ENCODE peak calls at places on chromosomes 16 and 17, in seven cellular contexts. Q is GM12878, I is GM23338, F is HCT116, E is K562, L is H1, B is endothelial cell of umbilical vein. K is an unnamed sample.

GRCh38 chr16:35391328-35391727 is 1931.9 kb downstream of the TP53TG3F start:
- DNase-seq in Q (no peak), I (peak), F (peak), E (no peak), L (no peak), B (peak), K (no peak)

GRCh38 chr17:4043862-4044261 is 79.6 kb upstream of the ATP2A3 start:
- DNase-seq in Q (peak), I (no peak), F (no peak), E (no peak), L (no peak), B (no peak), K (no peak)

GRCh38 chr17:41298458-41299135 is 4.1 kb downstream of the KRTAP29-1 start:
- DNase-seq in Q (no peak), I (peak), F (no peak), E (no peak), L (no peak), B (no peak), K (no peak)

GRCh38 chr17:29046440-29046839 is 3.5 kb downstream of the PIPOX start:
- DNase-seq in Q (no peak), I (no peak), F (no peak), E (no peak), L (no peak), B (no peak), K (no peak)

GRCh38 chr16:86307518-86307903 is 202.8 kb upstream of the FOXF1 start:
- DNase-seq in Q (no peak), I (no peak), F (peak), E (no peak), L (no peak), B (no peak), K (no peak)

GRCh38 chr17:18371455-18371854 is 6.1 kb upstream of the EVPLL start:
- DNase-seq in Q (peak), I (no peak), F (no peak), E (no peak), L (no peak), B (no peak), K (no peak)

GRCh38 chr16:70715113-70715711 is 29.4 kb upstream of the MTSS2 start:
- DNase-seq in Q (no peak), I (no peak), F (no peak), E (no peak), L (no peak), B (no peak), K (no peak)

GRCh38 chr17:40518401-40519088 is 17.1 kb upstream of the TNS4 start:
- DNase-seq in Q (no peak), I (peak), F (peak), E (no peak), L (no peak), B (no peak), K (no peak)

GRCh38 chr16:72887537-72887936 is 160.4 kb downstream of the ZFHX3 start:
- DNase-seq in Q (no peak), I (no peak), F (no peak), E (no peak), L (no peak), B (no peak), K (no peak)

GRCh38 chr17:65035704-65036103 is 20.8 kb downstream of the GNA13 start:
- DNase-seq in Q (no peak), I (no peak), F (no peak), E (no peak), L (no peak), B (no peak), K (no peak)

GRCh38 chr17:1959871-1960569 is 65.1 kb downstream of the RTN4RL1 start:
- DNase-seq in Q (no peak), I (no peak), F (no peak), E (no peak), L (no peak), B (no peak), K (no peak)

GRCh38 chr17:7476474-7476873 is 3.0 kb downstream of the ZBTB4 start:
- DNase-seq in Q (no peak), I (no peak), F (no peak), E (peak), L (no peak), B (peak), K (no peak)

GRCh38 chr16:31529398-31530312 is 2.0 kb downstream of the AHSP start:
- DNase-seq in Q (no peak), I (peak), F (no peak), E (peak), L (no peak), B (no peak), K (no peak)

GRCh38 chr16:12546918-12547607 is 256.6 kb downstream of the CPPED1 start:
- DNase-seq in Q (peak), I (no peak), F (no peak), E (no peak), L (no peak), B (peak), K (no peak)

GRCh38 chr17:70181866-70182265 is 12.5 kb downstream of the KCNJ2 start:
- DNase-seq in Q (no peak), I (no peak), F (no peak), E (no peak), L (no peak), B (peak), K (no peak)

GRCh38 chr16:68086860-68087268 is 1.7 kb downstream of the NFATC3 start:
- DNase-seq in Q (no peak), I (no peak), F (no peak), E (no peak), L (no peak), B (no peak), K (no peak)

GRCh38 chr17:75635610-75636202 is 2.5 kb downstream of the SMIM5 start:
- DNase-seq in Q (no peak), I (no peak), F (no peak), E (no peak), L (no peak), B (no peak), K (no peak)

GRCh38 chr16:47538472-47538871 is 77.3 kb downstream of the PHKB start:
- DNase-seq in Q (no peak), I (no peak), F (no peak), E (no peak), L (no peak), B (no peak), K (no peak)

GRCh38 chr16:87531418-87531817 is 38.6 kb upstream of the ZCCHC14 start:
- DNase-seq in Q (no peak), I (no peak), F (no peak), E (no peak), L (no peak), B (no peak), K (no peak)

GRCh38 chr17:76593338-76593737 is 7.7 kb upstream of the ST6GALNAC2 start:
- DNase-seq in Q (no peak), I (peak), F (peak), E (no peak), L (no peak), B (no peak), K (no peak)

GRCh38 chr17:32827227-32827626 is 49.7 kb downstream of the MYO1D start:
- DNase-seq in Q (peak), I (no peak), F (no peak), E (no peak), L (no peak), B (no peak), K (no peak)

GRCh38 chr17:80544655-80545498 is at the start of gene RPTOR:
- DNase-seq in Q (peak), I (peak), F (peak), E (peak), L (peak), B (peak), K (peak)

GRCh38 chr17:51611585-51611984 is 351.2 kb downstream of the UTP18 start:
- DNase-seq in Q (no peak), I (no peak), F (no peak), E (no peak), L (no peak), B (no peak), K (no peak)

GRCh38 chr16:11913425-11914079 is 2.2 kb downstream of the GSPT1 start:
- DNase-seq in Q (no peak), I (no peak), F (no peak), E (peak), L (no peak), B (peak), K (no peak)

GRCh38 chr16:1188781-1189189 is 35.9 kb downstream of the CACNA1H start:
- DNase-seq in Q (no peak), I (peak), F (no peak), E (peak), L (peak), B (peak), K (no peak)

GRCh38 chr17:63758428-63758827 is 15.0 kb downstream of the CCDC47 start:
- DNase-seq in Q (no peak), I (no peak), F (no peak), E (no peak), L (no peak), B (no peak), K (no peak)

GRCh38 chr16:86578499-86579267 is at the start of gene FOXL1:
- DNase-seq in Q (no peak), I (peak), F (no peak), E (no peak), L (no peak), B (no peak), K (no peak)

GRCh38 chr16:53089434-53090270 is 34.9 kb downstream of the CHD9 start:
- DNase-seq in Q (no peak), I (peak), F (no peak), E (no peak), L (no peak), B (peak), K (no peak)

GRCh38 chr16:27463741-27464662 is 62.0 kb downstream of the IL21R start:
- DNase-seq in Q (no peak), I (no peak), F (no peak), E (no peak), L (no peak), B (no peak), K (no peak)

GRCh38 chr16:27460663-27461482 is 58.9 kb downstream of the IL21R start:
- DNase-seq in Q (no peak), I (no peak), F (no peak), E (no peak), L (no peak), B (no peak), K (no peak)

GRCh38 chr16:27461483-27462171 is 59.7 kb downstream of the IL21R start:
- DNase-seq in Q (no peak), I (no peak), F (no peak), E (no peak), L (no peak), B (peak), K (no peak)

GRCh38 chr16:27462846-27463682 is 61.1 kb downstream of the IL21R start:
- DNase-seq in Q (no peak), I (no peak), F (no peak), E (no peak), L (no peak), B (no peak), K (no peak)

GRCh38 chr16:27462200-27462845 is 60.3 kb downstream of the IL21R start:
- DNase-seq in Q (no peak), I (no peak), F (no peak), E (no peak), L (no peak), B (no peak), K (no peak)
- H3K27ac ChIP-seq in Q (no peak), I (no peak), F (no peak), E (no peak), L (no peak), B (peak), K (no peak)

DNA sequence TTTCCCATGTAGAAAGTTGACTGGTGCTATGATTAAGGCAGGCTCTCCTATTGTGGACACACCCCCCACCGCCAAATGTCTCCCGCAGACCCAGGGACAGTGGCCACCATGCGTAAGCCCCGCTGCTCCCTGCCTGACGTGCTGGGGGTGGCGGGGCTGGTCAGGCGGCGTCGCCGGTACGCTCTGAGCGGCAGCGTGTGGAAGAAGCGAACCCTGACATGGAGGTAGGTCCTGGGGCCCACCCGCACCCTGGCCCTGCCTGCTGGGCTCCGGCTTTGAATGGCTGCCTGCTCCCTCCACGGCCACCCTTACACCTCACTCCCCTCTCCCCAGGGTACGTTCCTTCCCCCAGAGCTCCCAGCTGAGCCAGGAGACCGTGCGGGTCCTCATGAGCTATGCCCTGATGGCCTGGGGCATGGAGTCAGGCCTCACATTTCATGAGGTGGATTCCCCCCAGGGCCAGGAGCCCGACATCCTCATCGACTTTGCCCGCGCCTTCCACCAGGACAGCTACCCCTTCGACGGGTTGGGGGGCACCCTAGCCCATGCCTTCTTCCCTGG is 3.6 kb downstream of the MMP25 start:
- DNase-seq in Q (no peak), I (no peak), F (no peak), E (no peak), L (no peak), B (no peak), K (no peak)
- TF ChIP-seq POLR2AphosphoS5 in Q (no peak), I (peak), F (no peak), E (no peak), L (no peak), B (no peak), K (no peak)

DNA sequence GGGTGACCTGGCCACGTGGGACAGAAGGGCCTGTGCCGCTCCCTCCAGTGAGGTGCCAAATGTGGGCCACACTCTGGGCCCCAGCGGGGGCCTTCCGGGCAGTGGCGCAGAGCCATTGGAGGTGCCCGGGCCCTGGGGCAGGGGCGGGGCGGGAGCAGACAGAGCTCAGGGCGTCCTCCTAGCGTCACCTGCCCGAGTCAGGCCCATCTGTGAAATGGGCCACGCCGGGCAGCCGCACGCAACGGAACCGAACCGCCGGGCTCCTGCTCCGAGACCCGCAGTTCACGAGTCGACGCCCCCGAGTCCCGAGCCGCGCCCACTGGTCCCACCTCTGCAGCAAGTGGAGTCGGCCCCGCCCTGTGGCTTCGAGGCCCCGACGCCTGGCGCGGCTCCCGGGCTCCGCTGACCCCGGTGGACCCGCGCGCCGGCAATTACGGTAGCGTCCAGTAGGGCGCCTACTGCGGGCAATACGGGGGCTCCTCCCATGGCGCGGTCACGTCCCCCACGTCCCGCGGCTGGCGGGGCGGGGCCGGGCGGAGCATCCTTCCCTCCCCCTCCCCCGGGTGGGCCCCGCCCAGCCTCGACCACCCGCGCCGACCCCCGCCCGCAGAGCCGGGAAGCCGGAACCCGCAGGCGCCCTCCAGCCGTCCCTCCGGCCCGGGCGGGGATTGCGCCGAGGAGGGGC is 1.9 kb downstream of the SLC16A3 start:
- DNase-seq in Q (no peak), I (peak), F (no peak), E (peak), L (no peak), B (peak), K (no peak)
- TF ChIP-seq EZH2 in Q (no peak), I (no peak), F (no peak), E (no peak), L (no peak), B (no peak), K (no peak)

DNA sequence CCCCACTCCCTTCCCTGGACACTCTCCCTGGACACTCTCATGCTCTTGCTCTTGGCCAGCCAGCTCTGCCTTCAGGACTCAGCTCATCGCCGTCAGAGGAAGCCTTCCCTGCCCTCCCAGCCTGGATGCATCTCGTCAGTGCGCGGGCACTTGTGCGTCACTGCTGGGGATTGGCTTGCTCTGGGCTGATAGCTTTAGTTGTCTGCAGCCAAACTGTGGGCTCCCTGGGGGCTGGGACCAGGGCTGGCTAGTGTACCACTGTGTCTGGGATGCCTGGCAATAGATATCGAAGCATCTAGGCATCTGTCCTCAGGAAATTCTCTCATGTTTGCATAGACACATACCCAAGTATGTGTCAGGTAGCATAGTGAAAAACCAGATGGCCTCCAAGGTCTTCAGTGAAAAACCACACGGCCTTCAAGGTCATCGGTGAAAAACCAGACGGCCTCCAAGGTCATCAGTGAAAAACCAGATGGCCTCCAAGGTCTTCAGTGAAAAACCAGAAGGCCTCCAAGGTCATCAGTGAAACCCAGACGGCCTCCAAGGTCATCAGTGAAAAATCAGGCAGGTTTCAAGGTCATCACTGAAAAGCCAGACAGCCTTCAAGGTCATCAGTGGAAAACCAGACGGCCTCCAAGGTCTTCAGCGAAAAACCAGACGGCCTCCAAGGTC is 72.0 kb downstream of the CMIP start:
- DNase-seq in Q (no peak), I (no peak), F (no peak), E (no peak), L (no peak), B (no peak), K (no peak)
- H3K27ac ChIP-seq in Q (no peak), I (no peak), F (peak), E (peak), L (no peak), B (peak), K (no peak)

GRCh38 chr17:47295037-47295873 is 28.5 kb upstream of the EFCAB13 start:
- DNase-seq in Q (no peak), I (no peak), F (no peak), E (no peak), L (no peak), B (no peak), K (no peak)

GRCh38 chr17:47299239-47299910 is 24.4 kb upstream of the EFCAB13 start:
- DNase-seq in Q (no peak), I (no peak), F (no peak), E (no peak), L (no peak), B (no peak), K (no peak)

GRCh38 chr17:47298712-47299111 is 25.0 kb upstream of the EFCAB13 start:
- DNase-seq in Q (no peak), I (no peak), F (no peak), E (no peak), L (no peak), B (no peak), K (no peak)

GRCh38 chr17:47295874-47296255 is 27.9 kb upstream of the EFCAB13 start:
- DNase-seq in Q (no peak), I (no peak), F (no peak), E (no peak), L (no peak), B (no peak), K (no peak)

DNA sequence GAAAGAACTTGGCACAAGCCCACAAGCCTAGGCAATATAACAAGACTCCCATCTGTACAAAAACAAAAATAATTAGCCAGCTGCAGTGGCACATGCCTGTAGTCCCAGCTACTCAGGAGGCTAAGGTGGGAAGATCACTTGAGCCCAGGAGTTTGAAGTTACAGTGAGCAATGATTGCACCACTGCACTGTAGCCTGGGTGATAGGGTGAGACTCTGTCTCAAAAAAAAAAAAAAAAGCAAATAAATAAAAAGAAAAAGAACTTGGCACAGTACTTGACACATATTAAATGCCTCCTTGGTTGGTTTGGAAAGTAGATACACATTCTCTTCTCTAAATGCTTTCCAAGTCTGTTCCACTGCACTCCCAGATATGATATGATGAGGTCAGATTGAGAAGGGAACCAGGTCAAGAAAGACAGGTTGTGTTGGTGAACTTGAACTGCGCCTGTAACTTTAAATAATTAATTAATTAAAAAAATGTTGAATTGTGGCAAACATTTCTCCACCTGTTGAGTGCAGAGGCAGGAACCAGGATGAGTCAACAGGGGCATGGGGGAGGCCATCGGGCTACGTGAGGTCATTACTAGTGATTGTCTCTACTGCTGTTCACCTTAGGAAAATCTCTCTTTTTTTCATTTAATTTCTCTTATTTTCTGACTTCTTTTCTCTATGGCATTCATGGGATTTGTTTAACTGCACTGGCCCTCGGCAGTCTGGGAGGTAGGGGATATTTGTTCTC is 25.9 kb upstream of the EFCAB13 start:
- DNase-seq in Q (no peak), I (no peak), F (no peak), E (no peak), L (no peak), B (no peak), K (no peak)
- TF ChIP-seq POLR2AphosphoS5 in Q (no peak), I (no peak), F (no peak), E (no peak), L (no peak), B (no peak), K (no peak)

K was measured in SK-N-MC.